ENCODE peak calls at places on chromosome 11, in five cellular contexts. One of them, this sample, is unnamed.

GRCh38 chr11:36391062-36391461 is 95.0 kb downstream of the PRR5L start:
- DNase-seq in A549: no peak
- DNase-seq in fibroblast of lung: no peak
- DNase-seq in psoas muscle: no peak
- DNase-seq in lower lobe of right lung: no peak
- DNase-seq in this sample: no peak

GRCh38 chr11:111422494-111423249 is 43.6 kb upstream of the POU2AF1 start:
- DNase-seq in lower lobe of right lung: peak
- DNase-seq in A549: peak
- DNase-seq in psoas muscle: peak
- DNase-seq in fibroblast of lung: peak
- DNase-seq in this sample: no peak

GRCh38 chr11:32891657-32892354 is 805 bp upstream of the QSER1 start:
- DNase-seq in lower lobe of right lung: no peak
- DNase-seq in fibroblast of lung: peak
- DNase-seq in A549: peak
- DNase-seq in psoas muscle: no peak
- DNase-seq in this sample: no peak

GRCh38 chr11:120612363-120613263 is 101.1 kb downstream of the GRIK4 start:
- DNase-seq in psoas muscle: no peak
- DNase-seq in fibroblast of lung: peak
- DNase-seq in lower lobe of right lung: no peak
- DNase-seq in A549: peak
- DNase-seq in this sample: no peak

GRCh38 chr11:117197516-117198456 is 1.4 kb upstream of the TAGLN start:
- DNase-seq in lower lobe of right lung: peak
- DNase-seq in psoas muscle: peak
- DNase-seq in fibroblast of lung: peak
- DNase-seq in A549: no peak
- DNase-seq in this sample: no peak

GRCh38 chr11:26243426-26243825 is 88.5 kb upstream of the ANO3 start:
- DNase-seq in fibroblast of lung: peak
- DNase-seq in lower lobe of right lung: no peak
- DNase-seq in psoas muscle: no peak
- DNase-seq in A549: no peak
- DNase-seq in this sample: no peak

GRCh38 chr11:35750981-35751663 is 88.5 kb downstream of the TRIM44 start:
- DNase-seq in psoas muscle: no peak
- DNase-seq in A549: no peak
- DNase-seq in fibroblast of lung: no peak
- DNase-seq in lower lobe of right lung: no peak
- DNase-seq in this sample: no peak

GRCh38 chr11:3166268-3167142 is 1.4 kb upstream of the OSBPL5 start:
- DNase-seq in fibroblast of lung: no peak
- DNase-seq in lower lobe of right lung: no peak
- DNase-seq in A549: no peak
- DNase-seq in psoas muscle: peak
- DNase-seq in this sample: no peak

GRCh38 chr11:95104916-95105315 is 15.3 kb downstream of the ENDOD1 start:
- DNase-seq in A549: no peak
- DNase-seq in fibroblast of lung: no peak
- DNase-seq in psoas muscle: no peak
- DNase-seq in lower lobe of right lung: no peak
- DNase-seq in this sample: no peak

GRCh38 chr11:67264886-67265632 is 1.2 kb upstream of the GRK2 start:
- DNase-seq in lower lobe of right lung: no peak
- DNase-seq in psoas muscle: peak
- DNase-seq in fibroblast of lung: no peak
- DNase-seq in A549: no peak
- DNase-seq in this sample: peak

GRCh38 chr11:120647681-120648080 is 136.1 kb downstream of the GRIK4 start:
- DNase-seq in lower lobe of right lung: no peak
- DNase-seq in fibroblast of lung: no peak
- DNase-seq in A549: no peak
- DNase-seq in psoas muscle: no peak
- DNase-seq in this sample: no peak

GRCh38 chr11:26331911-26332571 is at the start of gene ANO3:
- DNase-seq in A549: peak
- DNase-seq in psoas muscle: peak
- DNase-seq in fibroblast of lung: peak
- DNase-seq in lower lobe of right lung: peak
- DNase-seq in this sample: peak

GRCh38 chr11:45939836-45940235 is 17.4 kb downstream of the LARGE2 start:
- DNase-seq in lower lobe of right lung: no peak
- DNase-seq in psoas muscle: no peak
- DNase-seq in A549: no peak
- DNase-seq in fibroblast of lung: no peak
- DNase-seq in this sample: no peak

GRCh38 chr11:86570457-86570856 is 102.0 kb downstream of the ME3 start:
- DNase-seq in lower lobe of right lung: no peak
- DNase-seq in fibroblast of lung: no peak
- DNase-seq in A549: no peak
- DNase-seq in psoas muscle: no peak
- DNase-seq in this sample: no peak

GRCh38 chr11:68045900-68046299 is 7.1 kb downstream of the TCIRG1 start:
- DNase-seq in psoas muscle: peak
- DNase-seq in A549: no peak
- DNase-seq in fibroblast of lung: no peak
- DNase-seq in lower lobe of right lung: no peak
- DNase-seq in this sample: no peak

GRCh38 chr11:36818410-36818809 is 220.4 kb upstream of the RAG2 start:
- DNase-seq in psoas muscle: no peak
- DNase-seq in lower lobe of right lung: no peak
- DNase-seq in fibroblast of lung: no peak
- DNase-seq in A549: no peak
- DNase-seq in this sample: no peak

GRCh38 chr11:60326955-60327354 is at the start of gene MS4A6E:
- DNase-seq in A549: no peak
- DNase-seq in lower lobe of right lung: no peak
- DNase-seq in psoas muscle: no peak
- DNase-seq in fibroblast of lung: no peak
- DNase-seq in this sample: no peak
- H3K4me3 ChIP-seq in A549: no peak
- H3K4me3 ChIP-seq in lower lobe of right lung: no peak
- H3K4me3 ChIP-seq in psoas muscle: no peak
- H3K4me3 ChIP-seq in fibroblast of lung: no peak
- H3K4me3 ChIP-seq in this sample: no peak

GRCh38 chr11:13301522-13301921 is 23.9 kb downstream of the BMAL1 start:
- DNase-seq in fibroblast of lung: no peak
- DNase-seq in A549: no peak
- DNase-seq in lower lobe of right lung: no peak
- DNase-seq in psoas muscle: no peak
- DNase-seq in this sample: no peak

GRCh38 chr11:13302440-13302958 is 24.9 kb downstream of the BMAL1 start:
- DNase-seq in A549: no peak
- DNase-seq in fibroblast of lung: no peak
- DNase-seq in psoas muscle: no peak
- DNase-seq in lower lobe of right lung: peak
- DNase-seq in this sample: peak

GRCh38 chr11:13297308-13297916 is 19.8 kb downstream of the BMAL1 start:
- DNase-seq in fibroblast of lung: no peak
- DNase-seq in A549: no peak
- DNase-seq in psoas muscle: no peak
- DNase-seq in lower lobe of right lung: no peak
- DNase-seq in this sample: no peak

GRCh38 chr11:13297917-13298356 is 20.3 kb downstream of the BMAL1 start:
- DNase-seq in lower lobe of right lung: peak
- DNase-seq in psoas muscle: no peak
- DNase-seq in A549: no peak
- DNase-seq in fibroblast of lung: no peak
- DNase-seq in this sample: no peak

DNA sequence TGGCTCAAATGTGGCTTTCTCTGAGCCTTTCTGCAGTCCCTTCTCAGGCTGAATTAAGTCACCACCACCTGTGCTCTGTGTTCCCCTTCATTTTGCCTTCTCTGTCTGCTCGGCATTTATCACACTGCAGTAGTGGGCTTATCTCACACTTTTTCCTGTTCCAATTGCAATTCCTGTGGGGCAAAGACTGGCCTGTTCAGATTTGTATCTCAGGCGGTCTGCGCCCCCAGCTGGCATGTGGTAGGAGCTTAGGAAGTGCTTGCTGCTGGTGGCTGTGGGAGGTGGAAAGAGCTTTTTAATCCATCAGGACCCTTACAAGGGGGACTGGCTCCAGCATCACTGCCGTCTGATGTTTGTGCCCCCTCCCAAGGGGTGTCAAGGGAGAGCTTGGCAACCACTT is 21.2 kb downstream of the BMAL1 start:
- DNase-seq in lower lobe of right lung: no peak
- DNase-seq in psoas muscle: no peak
- DNase-seq in fibroblast of lung: no peak
- DNase-seq in A549: no peak
- DNase-seq in this sample: no peak
- TF ChIP-seq CTCF in lower lobe of right lung: no peak
- TF ChIP-seq CTCF in psoas muscle: no peak
- TF ChIP-seq CTCF in fibroblast of lung: no peak
- TF ChIP-seq CTCF in A549: no peak
- TF ChIP-seq CTCF in this sample: no peak

GRCh38 chr11:62724171-62724570 is 3.1 kb downstream of the HNRNPUL2 start:
- DNase-seq in A549: no peak
- DNase-seq in lower lobe of right lung: no peak
- DNase-seq in fibroblast of lung: no peak
- DNase-seq in psoas muscle: no peak
- DNase-seq in this sample: no peak
- H3K4me3 ChIP-seq in A549: peak
- H3K4me3 ChIP-seq in lower lobe of right lung: peak
- H3K4me3 ChIP-seq in fibroblast of lung: peak
- H3K4me3 ChIP-seq in psoas muscle: peak
- H3K4me3 ChIP-seq in this sample: peak

GRCh38 chr11:629237-629583 is 2.2 kb upstream of the SCT start:
- DNase-seq in psoas muscle: peak
- DNase-seq in A549: no peak
- DNase-seq in lower lobe of right lung: no peak
- DNase-seq in fibroblast of lung: no peak
- DNase-seq in this sample: no peak
- TF ChIP-seq CTCF in psoas muscle: peak
- TF ChIP-seq CTCF in A549: no peak
- TF ChIP-seq CTCF in lower lobe of right lung: no peak
- TF ChIP-seq CTCF in fibroblast of lung: no peak
- TF ChIP-seq CTCF in this sample: no peak